ENCODE peak calls at places on chromosomes 11 and 22, in five cellular contexts. One of them, this sample, is unnamed.

GRCh38 chr11:17774232-17775034 is 39.9 kb downstream of the KCNC1 start:
- DNase-seq in WTC11: no peak
- DNase-seq in left ventricle myocardium inferior: no peak
- DNase-seq in stomach: no peak
- DNase-seq in tibial nerve: no peak
- DNase-seq in this sample: no peak

GRCh38 chr11:100593321-100593720 is 93.8 kb upstream of the ARHGAP42 start:
- DNase-seq in left ventricle myocardium inferior: no peak
- DNase-seq in WTC11: no peak
- DNase-seq in tibial nerve: no peak
- DNase-seq in stomach: no peak
- DNase-seq in this sample: no peak

GRCh38 chr11:18699848-18700261 is 1.3 kb downstream of the TMEM86A start:
- DNase-seq in tibial nerve: peak
- DNase-seq in left ventricle myocardium inferior: peak
- DNase-seq in WTC11: no peak
- DNase-seq in stomach: no peak
- DNase-seq in this sample: no peak

GRCh38 chr22:36536717-36537116 is 7.8 kb upstream of the EIF3D start:
- DNase-seq in tibial nerve: no peak
- DNase-seq in stomach: no peak
- DNase-seq in WTC11: peak
- DNase-seq in left ventricle myocardium inferior: no peak
- DNase-seq in this sample: no peak

GRCh38 chr11:108766596-108767173 is 101.8 kb downstream of the DDX10 start:
- DNase-seq in WTC11: no peak
- DNase-seq in tibial nerve: no peak
- DNase-seq in left ventricle myocardium inferior: no peak
- DNase-seq in stomach: no peak
- DNase-seq in this sample: no peak

GRCh38 chr11:24046731-24047130 is 450.1 kb upstream of the LUZP2 start:
- DNase-seq in WTC11: no peak
- DNase-seq in left ventricle myocardium inferior: no peak
- DNase-seq in tibial nerve: no peak
- DNase-seq in stomach: no peak
- DNase-seq in this sample: no peak

GRCh38 chr11:118263694-118264567 is at the start of gene MPZL2:
- DNase-seq in WTC11: peak
- DNase-seq in left ventricle myocardium inferior: peak
- DNase-seq in stomach: peak
- DNase-seq in tibial nerve: peak
- DNase-seq in this sample: peak

GRCh38 chr22:46149493-46149997 is 781 bp upstream of the PPARA start:
- DNase-seq in WTC11: peak
- DNase-seq in left ventricle myocardium inferior: peak
- DNase-seq in tibial nerve: peak
- DNase-seq in stomach: peak
- DNase-seq in this sample: peak

GRCh38 chr11:87114093-87114492 is 76.4 kb downstream of the TMEM135 start:
- DNase-seq in left ventricle myocardium inferior: no peak
- DNase-seq in WTC11: no peak
- DNase-seq in stomach: no peak
- DNase-seq in tibial nerve: no peak
- DNase-seq in this sample: no peak

GRCh38 chr11:69491071-69492031 is 9.9 kb downstream of the LINC01488 start:
- DNase-seq in stomach: no peak
- DNase-seq in WTC11: no peak
- DNase-seq in left ventricle myocardium inferior: peak
- DNase-seq in tibial nerve: no peak
- DNase-seq in this sample: no peak

GRCh38 chr11:6737872-6738466 is 33.8 kb downstream of the OR2AG2 start:
- DNase-seq in tibial nerve: peak
- DNase-seq in WTC11: peak
- DNase-seq in stomach: peak
- DNase-seq in left ventricle myocardium inferior: no peak
- DNase-seq in this sample: peak

GRCh38 chr11:109553284-109553683 is 131.3 kb downstream of the C11orf87 start:
- DNase-seq in stomach: no peak
- DNase-seq in tibial nerve: no peak
- DNase-seq in WTC11: no peak
- DNase-seq in left ventricle myocardium inferior: no peak
- DNase-seq in this sample: no peak

GRCh38 chr11:93529707-93530467 is 13.3 kb downstream of the SMCO4 start:
- DNase-seq in tibial nerve: no peak
- DNase-seq in stomach: no peak
- DNase-seq in left ventricle myocardium inferior: no peak
- DNase-seq in WTC11: no peak
- DNase-seq in this sample: no peak

GRCh38 chr11:72534859-72535547 is 100.7 kb upstream of the CLPB start:
- DNase-seq in tibial nerve: no peak
- DNase-seq in left ventricle myocardium inferior: no peak
- DNase-seq in stomach: no peak
- DNase-seq in WTC11: peak
- DNase-seq in this sample: no peak

GRCh38 chr22:38935023-38935422 is 22.4 kb upstream of the APOBEC3A start:
- DNase-seq in left ventricle myocardium inferior: peak
- DNase-seq in tibial nerve: no peak
- DNase-seq in WTC11: no peak
- DNase-seq in stomach: peak
- DNase-seq in this sample: no peak

GRCh38 chr11:92026664-92027063 is 198.0 kb upstream of the FAT3 start:
- DNase-seq in left ventricle myocardium inferior: no peak
- DNase-seq in WTC11: no peak
- DNase-seq in tibial nerve: no peak
- DNase-seq in stomach: no peak
- DNase-seq in this sample: no peak

GRCh38 chr11:75547617-75548054 is 14.4 kb upstream of the SERPINH1 start:
- DNase-seq in tibial nerve: peak
- DNase-seq in WTC11: peak
- DNase-seq in left ventricle myocardium inferior: peak
- DNase-seq in stomach: peak
- DNase-seq in this sample: peak

GRCh38 chr22:40534379-40535188 is 101.9 kb downstream of the MRTFA start:
- DNase-seq in left ventricle myocardium inferior: no peak
- DNase-seq in WTC11: no peak
- DNase-seq in stomach: no peak
- DNase-seq in tibial nerve: no peak
- DNase-seq in this sample: no peak

GRCh38 chr11:26753738-26754504 is 32.1 kb upstream of the SLC5A12 start:
- DNase-seq in WTC11: peak
- DNase-seq in left ventricle myocardium inferior: no peak
- DNase-seq in tibial nerve: peak
- DNase-seq in stomach: peak
- DNase-seq in this sample: peak

GRCh38 chr11:29448246-29448877 is 568.5 kb downstream of the KCNA4 start:
- DNase-seq in left ventricle myocardium inferior: no peak
- DNase-seq in WTC11: peak
- DNase-seq in stomach: no peak
- DNase-seq in tibial nerve: no peak
- DNase-seq in this sample: no peak

DNA sequence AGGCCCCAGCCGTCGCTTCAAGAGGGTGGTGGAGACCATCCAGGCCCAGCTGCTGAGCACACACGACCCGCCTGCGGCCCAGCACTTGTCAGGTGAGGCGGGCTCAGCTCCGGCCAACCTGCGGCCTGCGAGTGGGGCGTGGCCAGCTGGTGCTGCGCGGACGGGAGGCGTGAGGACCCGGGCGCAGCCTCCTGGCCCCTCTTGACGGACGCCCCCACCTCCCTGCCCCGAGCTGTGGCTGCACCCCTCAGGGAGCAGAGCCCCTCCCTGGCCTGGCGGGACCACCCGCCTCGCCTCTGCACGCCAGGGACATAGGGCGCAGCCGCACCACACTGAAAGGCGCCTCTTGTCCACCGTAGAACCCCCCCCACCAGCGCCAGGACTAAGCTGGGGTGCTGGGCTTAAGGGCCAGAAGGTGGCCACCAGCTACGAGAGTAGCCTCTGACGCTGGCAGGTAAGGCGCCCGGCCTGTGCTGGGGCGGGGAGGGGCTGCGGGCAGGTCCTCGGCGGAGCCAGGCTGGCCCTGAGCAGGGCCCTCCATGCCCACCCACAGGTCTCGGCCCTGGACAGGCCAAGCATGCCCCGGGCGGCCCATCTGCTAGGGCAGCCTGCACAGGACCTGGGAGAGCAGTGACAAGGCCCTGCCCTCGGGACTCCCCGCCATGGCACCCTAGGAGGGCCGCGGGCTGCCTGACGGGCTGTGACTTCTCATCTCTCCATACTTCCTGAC is 29.8 kb downstream of the MOB2 start:
- DNase-seq in stomach: no peak
- DNase-seq in WTC11: no peak
- DNase-seq in left ventricle myocardium inferior: no peak
- DNase-seq in tibial nerve: no peak
- DNase-seq in this sample: no peak
- TF ChIP-seq CTCF in stomach: no peak
- TF ChIP-seq CTCF in WTC11: no peak
- TF ChIP-seq CTCF in left ventricle myocardium inferior: no peak
- TF ChIP-seq CTCF in tibial nerve: no peak
- TF ChIP-seq CTCF in this sample: no peak

DNA sequence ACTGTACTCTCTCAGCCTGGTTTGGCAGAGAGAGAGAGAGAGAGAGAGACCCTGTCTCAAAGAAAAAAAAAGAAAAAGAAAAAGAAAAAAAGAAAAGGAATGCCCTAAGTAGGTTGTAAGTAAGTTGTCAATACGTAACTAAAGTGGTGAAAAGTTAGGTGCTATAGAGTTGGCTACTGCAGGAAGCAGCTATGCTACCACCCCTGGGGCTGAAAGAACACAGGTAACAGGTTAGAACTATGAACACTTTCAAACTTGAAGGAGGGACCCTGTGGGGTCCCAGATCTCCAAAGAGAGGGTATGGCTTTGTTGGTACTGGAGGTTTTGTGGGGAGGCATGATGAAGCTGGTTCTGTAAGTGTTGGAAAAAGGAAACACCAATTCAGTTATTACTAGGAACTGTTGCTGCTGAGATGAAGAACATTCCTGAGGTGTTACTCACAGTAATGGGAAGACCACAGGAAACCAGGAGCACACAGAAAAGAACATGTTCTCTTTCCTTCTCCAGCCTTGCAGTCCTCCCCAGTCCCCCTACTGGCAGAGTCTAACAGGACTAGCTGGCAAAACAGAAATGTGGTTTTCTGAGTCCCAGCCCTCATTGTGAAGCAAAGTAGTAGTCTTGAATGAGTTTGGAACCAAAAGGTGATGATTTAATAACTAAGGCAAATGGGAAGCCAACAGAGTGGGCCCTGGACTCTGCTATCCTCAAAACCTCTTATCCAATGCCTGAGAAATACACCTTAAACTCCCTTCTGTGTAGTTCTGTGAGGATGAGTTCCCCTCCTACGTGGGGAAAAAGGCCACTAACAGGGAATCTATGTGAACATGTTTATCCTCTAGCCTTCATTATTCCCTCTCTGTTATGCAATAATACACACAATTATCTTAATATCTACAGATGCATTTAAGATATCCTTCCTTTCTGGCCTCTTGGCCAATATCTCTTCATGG is 427.0 kb upstream of the DDI1 start:
- DNase-seq in WTC11: peak
- DNase-seq in tibial nerve: no peak
- DNase-seq in left ventricle myocardium inferior: no peak
- DNase-seq in stomach: no peak
- DNase-seq in this sample: no peak
- TF ChIP-seq CTCF in WTC11: no peak
- TF ChIP-seq CTCF in tibial nerve: no peak
- TF ChIP-seq CTCF in left ventricle myocardium inferior: peak
- TF ChIP-seq CTCF in stomach: no peak
- TF ChIP-seq CTCF in this sample: peak

GRCh38 chr11:44525473-44526252 is 39.8 kb upstream of the CD82 start:
- DNase-seq in left ventricle myocardium inferior: no peak
- DNase-seq in stomach: no peak
- DNase-seq in WTC11: no peak
- DNase-seq in tibial nerve: no peak
- DNase-seq in this sample: no peak

GRCh38 chr11:44527476-44527875 is 38.0 kb upstream of the CD82 start:
- DNase-seq in WTC11: no peak
- DNase-seq in tibial nerve: no peak
- DNase-seq in stomach: no peak
- DNase-seq in left ventricle myocardium inferior: peak
- DNase-seq in this sample: no peak

GRCh38 chr11:44526438-44526837 is 39.0 kb upstream of the CD82 start:
- DNase-seq in WTC11: no peak
- DNase-seq in tibial nerve: no peak
- DNase-seq in stomach: no peak
- DNase-seq in left ventricle myocardium inferior: no peak
- DNase-seq in this sample: no peak

GRCh38 chr11:44522294-44522693 is 43.2 kb upstream of the CD82 start:
- DNase-seq in WTC11: no peak
- DNase-seq in stomach: no peak
- DNase-seq in left ventricle myocardium inferior: no peak
- DNase-seq in tibial nerve: no peak
- DNase-seq in this sample: no peak

DNA sequence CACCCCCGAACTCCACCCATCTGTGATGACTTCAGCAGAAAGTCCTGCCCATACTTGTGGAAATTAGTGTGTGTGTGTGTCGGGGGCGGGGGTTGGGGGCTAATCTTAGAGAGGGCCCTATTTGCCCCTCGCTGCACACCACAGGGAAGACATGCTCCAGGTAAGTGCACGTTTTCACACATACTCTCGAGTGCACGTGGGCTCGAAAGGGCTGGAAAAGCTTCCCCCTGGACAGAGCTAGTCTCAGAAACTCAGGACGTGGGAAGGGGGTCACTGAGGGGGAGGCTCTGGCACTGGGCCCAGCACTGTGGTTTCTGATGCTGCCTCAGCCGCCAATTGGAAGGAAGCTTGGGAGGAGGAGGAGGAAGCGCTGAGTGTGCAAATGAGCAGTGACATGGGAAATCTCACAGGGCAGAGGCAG is 40.7 kb upstream of the CD82 start:
- DNase-seq in stomach: no peak
- DNase-seq in WTC11: no peak
- DNase-seq in tibial nerve: no peak
- DNase-seq in left ventricle myocardium inferior: no peak
- DNase-seq in this sample: no peak
- TF ChIP-seq CTCF in stomach: no peak
- TF ChIP-seq CTCF in WTC11: no peak
- TF ChIP-seq CTCF in tibial nerve: no peak
- TF ChIP-seq CTCF in left ventricle myocardium inferior: no peak
- TF ChIP-seq CTCF in this sample: no peak

DNA sequence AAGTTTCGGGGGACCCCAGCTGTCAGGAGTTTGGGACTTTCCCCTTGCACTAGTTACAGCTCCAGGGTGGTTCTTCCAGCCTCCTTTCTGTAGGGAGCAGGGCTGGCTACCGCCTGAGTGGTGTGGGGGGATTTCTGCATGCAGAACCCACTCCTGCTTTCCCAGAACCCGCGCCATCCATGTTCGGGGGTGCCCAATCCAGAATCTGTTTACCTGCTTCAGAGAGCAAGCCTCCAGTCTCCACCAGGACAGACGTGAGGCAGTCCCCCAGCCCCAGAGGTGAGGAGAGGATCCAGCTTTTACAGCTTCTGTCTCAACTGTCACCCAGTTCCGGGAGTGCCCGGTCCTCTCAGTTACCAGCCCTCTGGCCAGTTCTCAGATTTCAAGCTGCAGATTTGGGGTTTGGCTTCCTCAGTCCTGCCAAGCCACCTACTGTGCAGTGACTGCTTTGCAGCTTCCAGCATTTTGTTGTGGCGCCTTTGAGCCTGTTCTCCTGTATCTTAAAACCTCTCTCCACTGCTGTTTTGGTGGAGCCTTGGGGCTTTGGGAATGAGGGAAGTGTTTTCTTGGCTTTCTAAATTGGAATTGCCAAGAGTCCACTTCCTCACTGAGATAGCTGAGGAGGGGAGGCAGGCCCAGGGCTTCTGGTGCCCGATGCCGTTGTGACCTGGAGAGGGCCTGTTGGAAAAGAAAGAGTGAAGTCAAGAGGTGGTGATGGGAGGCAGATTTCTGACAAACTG is 513.2 kb downstream of the TBC1D22A start:
- DNase-seq in WTC11: peak
- DNase-seq in left ventricle myocardium inferior: no peak
- DNase-seq in stomach: no peak
- DNase-seq in tibial nerve: no peak
- DNase-seq in this sample: no peak
- TF ChIP-seq CTCF in WTC11: no peak
- TF ChIP-seq CTCF in left ventricle myocardium inferior: no peak
- TF ChIP-seq CTCF in stomach: no peak
- TF ChIP-seq CTCF in tibial nerve: no peak
- TF ChIP-seq CTCF in this sample: no peak